ENCODE peak calls at places on chromosomes 13 and 19, in eight cellular contexts. M is WERI-Rb-1, P is Panc1, X is BE2C, S is MM.1S, J is heart left ventricle, L is breast epithelium, V is bronchial epithelial cell. D is an unnamed sample.

GRCh38 chr19:10587839-10588150 is 683 bp upstream of the AP1M2 start:
- DNase-seq in M (no peak), P (no peak), X (no peak), S (no peak), J (no peak), L (no peak), V (no peak), D (no peak)

GRCh38 chr13:77779461-77780272 is 82.2 kb downstream of the SLAIN1 start:
- DNase-seq in M (peak; percentile 10), P (peak; percentile 8), X (peak; percentile 24), S (peak; percentile 85), J (peak; percentile 31), L (no peak), V (peak; percentile 76), D (peak; percentile 23)

GRCh38 chr13:62643007-62643483 is 1227.4 kb upstream of the PCDH20 start:
- DNase-seq in M (no peak), P (peak; percentile 48), X (no peak), S (no peak), J (no peak), L (no peak), V (peak; percentile 19), D (no peak)

GRCh38 chr13:111204438-111205177 is 89.5 kb downstream of the ARHGEF7 start:
- DNase-seq in M (no peak), P (no peak), X (no peak), S (no peak), J (peak; percentile 37), L (no peak), V (peak; percentile 46), D (no peak)

GRCh38 chr19:34428549-34429285 is 536 bp downstream of the UBA2 start:
- DNase-seq in M (peak; percentile 15), P (no peak), X (peak; percentile 16), S (peak; percentile 41), J (peak; percentile 10), L (no peak), V (peak; percentile 15), D (peak; percentile 42)

GRCh38 chr19:47414469-47414868 is 4.9 kb downstream of the MEIS3 start:
- DNase-seq in M (peak; percentile 80), P (no peak), X (peak; percentile 76), S (peak; percentile 32), J (no peak), L (no peak), V (no peak), D (no peak)

GRCh38 chr19:44539236-44539819 is 9.9 kb upstream of the CEACAM20 start:
- DNase-seq in M (no peak), P (no peak), X (no peak), S (no peak), J (no peak), L (no peak), V (peak; percentile 71), D (no peak)

GRCh38 chr19:55474269-55475265 is 1.9 kb upstream of the ZNF628 start:
- DNase-seq in M (no peak), P (no peak), X (no peak), S (no peak), J (no peak), L (no peak), V (peak; percentile 62), D (no peak)

GRCh38 chr13:58144616-58145015 is 513.1 kb downstream of the PCDH17 start:
- DNase-seq in M (no peak), P (no peak), X (no peak), S (no peak), J (no peak), L (no peak), V (no peak), D (no peak)

GRCh38 chr13:113649212-113649611 is 8.8 kb downstream of the ATP4B start:
- DNase-seq in M (peak; percentile 16), P (no peak), X (peak; percentile 4), S (no peak), J (peak; percentile 1), L (no peak), V (no peak), D (peak; percentile 0)

GRCh38 chr19:51944798-51945552 is 17.7 kb downstream of the ZNF613 start:
- DNase-seq in M (no peak), P (no peak), X (no peak), S (no peak), J (no peak), L (no peak), V (no peak), D (no peak)

GRCh38 chr19:47541507-47541906 is 26.6 kb upstream of the NAPA start:
- DNase-seq in M (no peak), P (no peak), X (no peak), S (no peak), J (no peak), L (no peak), V (no peak), D (no peak)

GRCh38 chr13:43815204-43815603 is 28.4 kb upstream of the ENOX1 start:
- DNase-seq in M (no peak), P (no peak), X (peak; percentile 52), S (no peak), J (peak; percentile 41), L (no peak), V (peak; percentile 10), D (peak; percentile 11)

GRCh38 chr13:39263033-39263432 is 224.8 kb downstream of the NHLRC3 start:
- DNase-seq in M (peak; percentile 42), P (no peak), X (peak; percentile 53), S (peak; percentile 21), J (peak; percentile 42), L (no peak), V (peak; percentile 54), D (peak; percentile 89)

GRCh38 chr19:15288146-15288963 is 44.0 kb downstream of the BRD4 start:
- DNase-seq in M (peak; percentile 75), P (no peak), X (peak; percentile 85), S (peak; percentile 66), J (no peak), L (no peak), V (no peak), D (peak; percentile 94)

GRCh38 chr19:29841559-29842367 is 30.0 kb downstream of the CCNE1 start:
- DNase-seq in M (peak; percentile 53), P (no peak), X (peak; percentile 58), S (no peak), J (no peak), L (no peak), V (peak; percentile 76), D (peak; percentile 91)

GRCh38 chr13:44747179-44747578 is 171.0 kb upstream of the TSC22D1 start:
- DNase-seq in M (no peak), P (no peak), X (no peak), S (no peak), J (peak; percentile 30), L (no peak), V (no peak), D (no peak)

GRCh38 chr19:4878491-4878968 is 11.1 kb upstream of the PLIN3 start:
- DNase-seq in M (no peak), P (no peak), X (no peak), S (no peak), J (no peak), L (peak; percentile 29), V (no peak), D (peak; percentile 98)
- H3K4me3 ChIP-seq in M (no peak overlapping the region), P (no peak overlapping the region), X (no peak overlapping the region), S (no peak overlapping the region), J (no peak overlapping the region), L (no peak overlapping the region), V (no peak overlapping the region), D (peak overlapping the region; percentile 41)

GRCh38 chr13:50514249-50514648 is 329.2 kb downstream of the DLEU7 start:
- DNase-seq in M (no peak), P (no peak), X (no peak), S (no peak), J (no peak), L (no peak), V (no peak), D (no peak)

GRCh38 chr13:50511877-50512332 is 331.6 kb downstream of the DLEU7 start:
- DNase-seq in M (no peak), P (no peak), X (no peak), S (peak; percentile 57), J (no peak), L (no peak), V (no peak), D (no peak)

GRCh38 chr13:50513528-50513863 is 330.0 kb downstream of the DLEU7 start:
- DNase-seq in M (no peak), P (no peak), X (no peak), S (no peak), J (no peak), L (no peak), V (no peak), D (peak; percentile 44)

GRCh38 chr13:50509771-50510441 is 333.6 kb downstream of the DLEU7 start:
- DNase-seq in M (no peak), P (no peak), X (no peak), S (no peak), J (no peak), L (no peak), V (peak; percentile 35), D (no peak)

GRCh38 chr13:50512602-50513527 is 330.6 kb downstream of the DLEU7 start:
- DNase-seq in M (no peak), P (no peak), X (no peak), S (peak; percentile 80), J (peak; percentile 73), L (peak; percentile 31), V (no peak), D (peak; percentile 52)
- H3K4me3 ChIP-seq in M (no peak overlapping the region), P (peak overlapping the region; percentile 25), X (no peak overlapping the region), S (peak overlapping the region; percentile 60), J (peak overlapping the region; percentile 39), L (peak overlapping the region; percentile 15), V (no peak overlapping the region), D (peak overlapping the region; percentile 47)

DNA sequence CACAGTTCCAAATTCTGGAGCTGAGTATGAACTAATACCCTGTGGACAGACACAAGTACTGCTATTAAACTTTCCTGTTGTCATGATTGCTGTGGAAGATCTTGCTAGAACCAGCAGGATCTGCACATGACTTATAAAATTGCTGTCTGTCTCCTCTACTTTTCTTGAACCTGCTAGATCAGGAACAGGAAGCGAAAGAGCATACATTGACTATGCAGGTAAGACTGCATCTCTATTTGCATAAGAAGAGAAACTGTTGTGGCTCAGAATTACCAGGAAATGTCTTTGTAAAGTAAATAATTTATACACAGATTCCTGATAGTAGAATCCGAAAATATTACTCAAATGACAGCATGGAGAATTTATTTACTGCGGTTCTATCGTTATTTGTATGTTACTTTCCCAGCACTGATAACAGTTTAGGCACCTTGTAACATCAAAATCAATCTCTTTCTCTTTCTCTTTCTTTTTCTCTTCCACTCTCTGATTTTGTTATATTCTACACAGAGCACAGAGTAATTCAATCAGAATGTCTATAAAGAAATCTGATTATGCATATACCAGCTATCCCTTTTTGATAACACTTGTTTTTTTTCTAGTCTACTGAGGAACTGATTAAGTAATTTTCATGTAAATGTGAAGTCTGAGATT is 226.5 kb downstream of the MYO16 start:
- DNase-seq in M (no peak), P (no peak), X (no peak), S (peak; percentile 76), J (no peak), L (no peak), V (no peak), D (no peak)
- H3K4me3 ChIP-seq in M (no peak overlapping the region), P (no peak overlapping the region), X (no peak overlapping the region), S (peak overlapping the region; percentile 60), J (no peak overlapping the region), L (no peak overlapping the region), V (no peak overlapping the region), D (no peak overlapping the region)

DNA sequence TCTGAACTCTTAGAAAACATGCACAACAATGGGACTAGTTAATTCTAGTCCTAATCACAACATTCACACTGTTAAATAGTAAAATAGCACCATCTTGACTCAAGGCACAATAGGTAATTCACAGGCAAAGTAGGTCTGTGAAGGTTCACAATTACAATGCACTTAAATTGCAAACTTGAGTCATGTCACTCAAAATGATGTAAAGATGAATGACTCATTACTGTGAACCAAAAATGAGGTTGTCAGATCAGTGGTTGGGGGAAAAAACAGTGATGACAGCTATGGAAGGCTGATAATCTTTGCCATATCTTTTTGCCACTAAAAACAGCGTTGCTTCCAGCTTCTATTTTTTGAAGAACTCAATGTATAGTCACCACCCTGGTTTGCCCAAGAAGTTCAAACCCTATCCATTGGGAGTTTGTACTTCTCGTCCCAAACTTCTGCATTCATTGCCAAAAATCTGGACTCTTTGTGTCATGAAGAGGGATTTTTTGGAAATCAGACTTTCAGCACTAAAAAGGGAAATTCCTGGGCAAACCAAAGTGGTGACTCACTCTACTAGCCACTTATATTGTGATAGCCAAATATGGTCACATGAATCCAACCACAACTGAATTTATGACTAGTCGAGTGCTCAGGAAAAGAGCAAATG is 200.9 kb upstream of the TMTC4 start:
- DNase-seq in M (no peak), P (no peak), X (no peak), S (no peak), J (no peak), L (no peak), V (peak; percentile 51), D (no peak)
- H3K4me3 ChIP-seq in M (no peak overlapping the region), P (no peak overlapping the region), X (no peak overlapping the region), S (no peak overlapping the region), J (no peak overlapping the region), L (no peak overlapping the region), V (no peak overlapping the region), D (no peak overlapping the region)